ENCODE peak calls at places on chromosomes 2 and 18, in nine cellular contexts. One of them, this sample, is unnamed.
A peak's percentile ranks its signal among the peaks of the same experiment; 100 is the strongest.

GRCh38 chr2:57443985-57444501 is 602.6 kb upstream of the VRK2 start:
- DNase-seq in GM13977: no peak
- DNase-seq in A549: no peak
- DNase-seq in GM04503: peak; percentile 78
- DNase-seq in BJ: peak; percentile 4
- DNase-seq in activated CD8-positive, alpha-beta memory T cell treated with anti-CD3 and anti-CD28 coated beads for 48 hours: no peak
- DNase-seq in NCI-H2081: no peak
- DNase-seq in NCI-H748 treated with DMSO at 0.1 percent for 48 hours: no peak
- DNase-seq in nephron progenitor cell: no peak
- DNase-seq in this sample: no peak

GRCh38 chr2:143259368-143259958 is 130.2 kb downstream of the ARHGAP15 start:
- DNase-seq in GM13977: peak; percentile 7
- DNase-seq in A549: peak; percentile 13
- DNase-seq in GM04503: peak; percentile 10
- DNase-seq in BJ: peak; percentile 18
- DNase-seq in activated CD8-positive, alpha-beta memory T cell treated with anti-CD3 and anti-CD28 coated beads for 48 hours: no peak
- DNase-seq in NCI-H2081: peak; percentile 62
- DNase-seq in NCI-H748 treated with DMSO at 0.1 percent for 48 hours: peak; percentile 30
- DNase-seq in nephron progenitor cell: peak; percentile 52
- DNase-seq in this sample: peak; percentile 37

GRCh38 chr2:84938194-84938879 is 32.6 kb upstream of the KCMF1 start:
- DNase-seq in GM13977: no peak
- DNase-seq in A549: no peak
- DNase-seq in GM04503: no peak
- DNase-seq in BJ: peak; percentile 37
- DNase-seq in activated CD8-positive, alpha-beta memory T cell treated with anti-CD3 and anti-CD28 coated beads for 48 hours: no peak
- DNase-seq in NCI-H2081: no peak
- DNase-seq in NCI-H748 treated with DMSO at 0.1 percent for 48 hours: no peak
- DNase-seq in nephron progenitor cell: no peak
- DNase-seq in this sample: no peak

GRCh38 chr18:45403341-45404049 is 211.8 kb upstream of the SLC14A2 start:
- DNase-seq in GM13977: no peak
- DNase-seq in A549: no peak
- DNase-seq in GM04503: no peak
- DNase-seq in BJ: no peak
- DNase-seq in activated CD8-positive, alpha-beta memory T cell treated with anti-CD3 and anti-CD28 coated beads for 48 hours: no peak
- DNase-seq in NCI-H2081: no peak
- DNase-seq in NCI-H748 treated with DMSO at 0.1 percent for 48 hours: no peak
- DNase-seq in nephron progenitor cell: no peak
- DNase-seq in this sample: no peak

GRCh38 chr18:10842821-10843220 is 306.5 kb downstream of the PIEZO2 start:
- DNase-seq in GM13977: no peak
- DNase-seq in A549: no peak
- DNase-seq in GM04503: no peak
- DNase-seq in BJ: no peak
- DNase-seq in activated CD8-positive, alpha-beta memory T cell treated with anti-CD3 and anti-CD28 coated beads for 48 hours: no peak
- DNase-seq in NCI-H2081: no peak
- DNase-seq in NCI-H748 treated with DMSO at 0.1 percent for 48 hours: no peak
- DNase-seq in nephron progenitor cell: no peak
- DNase-seq in this sample: no peak

GRCh38 chr18:24983566-24983965 is 368.4 kb downstream of the ZNF521 start:
- DNase-seq in GM13977: no peak
- DNase-seq in A549: no peak
- DNase-seq in GM04503: no peak
- DNase-seq in BJ: no peak
- DNase-seq in activated CD8-positive, alpha-beta memory T cell treated with anti-CD3 and anti-CD28 coated beads for 48 hours: no peak
- DNase-seq in NCI-H2081: no peak
- DNase-seq in NCI-H748 treated with DMSO at 0.1 percent for 48 hours: no peak
- DNase-seq in nephron progenitor cell: no peak
- DNase-seq in this sample: no peak

GRCh38 chr2:15968280-15969178 is 28.2 kb downstream of the MYCN start:
- DNase-seq in GM13977: no peak
- DNase-seq in A549: no peak
- DNase-seq in GM04503: no peak
- DNase-seq in BJ: no peak
- DNase-seq in activated CD8-positive, alpha-beta memory T cell treated with anti-CD3 and anti-CD28 coated beads for 48 hours: no peak
- DNase-seq in NCI-H2081: no peak
- DNase-seq in NCI-H748 treated with DMSO at 0.1 percent for 48 hours: no peak
- DNase-seq in nephron progenitor cell: no peak
- DNase-seq in this sample: no peak

GRCh38 chr2:26503238-26503880 is 25.4 kb upstream of the OTOF start:
- DNase-seq in GM13977: peak; percentile 92
- DNase-seq in A549: peak; percentile 99
- DNase-seq in GM04503: no peak
- DNase-seq in BJ: no peak
- DNase-seq in activated CD8-positive, alpha-beta memory T cell treated with anti-CD3 and anti-CD28 coated beads for 48 hours: peak; percentile 77
- DNase-seq in NCI-H2081: peak; percentile 84
- DNase-seq in NCI-H748 treated with DMSO at 0.1 percent for 48 hours: peak; percentile 78
- DNase-seq in nephron progenitor cell: peak; percentile 92
- DNase-seq in this sample: no peak

GRCh38 chr2:209512951-209513350 is 89.1 kb downstream of the MAP2 start:
- DNase-seq in GM13977: no peak
- DNase-seq in A549: no peak
- DNase-seq in GM04503: no peak
- DNase-seq in BJ: no peak
- DNase-seq in activated CD8-positive, alpha-beta memory T cell treated with anti-CD3 and anti-CD28 coated beads for 48 hours: no peak
- DNase-seq in NCI-H2081: no peak
- DNase-seq in NCI-H748 treated with DMSO at 0.1 percent for 48 hours: no peak
- DNase-seq in nephron progenitor cell: no peak
- DNase-seq in this sample: no peak

GRCh38 chr2:156908825-156909224 is 348.7 kb upstream of the GALNT5 start:
- DNase-seq in GM13977: no peak
- DNase-seq in A549: no peak
- DNase-seq in GM04503: peak; percentile 42
- DNase-seq in BJ: peak; percentile 54
- DNase-seq in activated CD8-positive, alpha-beta memory T cell treated with anti-CD3 and anti-CD28 coated beads for 48 hours: no peak
- DNase-seq in NCI-H2081: no peak
- DNase-seq in NCI-H748 treated with DMSO at 0.1 percent for 48 hours: no peak
- DNase-seq in nephron progenitor cell: no peak
- DNase-seq in this sample: peak; percentile 48

GRCh38 chr2:69579561-69579960 is 64.0 kb downstream of the AAK1 start:
- DNase-seq in GM13977: no peak
- DNase-seq in A549: no peak
- DNase-seq in GM04503: no peak
- DNase-seq in BJ: no peak
- DNase-seq in activated CD8-positive, alpha-beta memory T cell treated with anti-CD3 and anti-CD28 coated beads for 48 hours: no peak
- DNase-seq in NCI-H2081: no peak
- DNase-seq in NCI-H748 treated with DMSO at 0.1 percent for 48 hours: no peak
- DNase-seq in nephron progenitor cell: no peak
- DNase-seq in this sample: no peak

GRCh38 chr2:48112911-48113687 is 206.8 kb upstream of the FBXO11 start:
- DNase-seq in GM13977: no peak
- DNase-seq in A549: no peak
- DNase-seq in GM04503: no peak
- DNase-seq in BJ: no peak
- DNase-seq in activated CD8-positive, alpha-beta memory T cell treated with anti-CD3 and anti-CD28 coated beads for 48 hours: no peak
- DNase-seq in NCI-H2081: no peak
- DNase-seq in NCI-H748 treated with DMSO at 0.1 percent for 48 hours: no peak
- DNase-seq in nephron progenitor cell: no peak
- DNase-seq in this sample: peak; percentile 82

GRCh38 chr2:11748861-11749645 is 2.6 kb downstream of the LPIN1 start:
- DNase-seq in GM13977: no peak
- DNase-seq in A549: no peak
- DNase-seq in GM04503: no peak
- DNase-seq in BJ: no peak
- DNase-seq in activated CD8-positive, alpha-beta memory T cell treated with anti-CD3 and anti-CD28 coated beads for 48 hours: no peak
- DNase-seq in NCI-H2081: no peak
- DNase-seq in NCI-H748 treated with DMSO at 0.1 percent for 48 hours: no peak
- DNase-seq in nephron progenitor cell: no peak
- DNase-seq in this sample: no peak

GRCh38 chr2:61151434-61151833 is 10.6 kb upstream of the C2orf74 start:
- DNase-seq in GM13977: no peak
- DNase-seq in A549: no peak
- DNase-seq in GM04503: no peak
- DNase-seq in BJ: no peak
- DNase-seq in activated CD8-positive, alpha-beta memory T cell treated with anti-CD3 and anti-CD28 coated beads for 48 hours: no peak
- DNase-seq in NCI-H2081: no peak
- DNase-seq in NCI-H748 treated with DMSO at 0.1 percent for 48 hours: no peak
- DNase-seq in nephron progenitor cell: no peak
- DNase-seq in this sample: no peak

GRCh38 chr18:63882333-63883141 is 5.0 kb upstream of the SERPINB2 start:
- DNase-seq in GM13977: no peak
- DNase-seq in A549: no peak
- DNase-seq in GM04503: peak; percentile 80
- DNase-seq in BJ: peak; percentile 70
- DNase-seq in activated CD8-positive, alpha-beta memory T cell treated with anti-CD3 and anti-CD28 coated beads for 48 hours: no peak
- DNase-seq in NCI-H2081: no peak
- DNase-seq in NCI-H748 treated with DMSO at 0.1 percent for 48 hours: no peak
- DNase-seq in nephron progenitor cell: no peak
- DNase-seq in this sample: peak; percentile 74

GRCh38 chr2:162053066-162053807 is 20.8 kb downstream of the DPP4 start:
- DNase-seq in GM13977: no peak
- DNase-seq in A549: no peak
- DNase-seq in GM04503: no peak
- DNase-seq in BJ: no peak
- DNase-seq in activated CD8-positive, alpha-beta memory T cell treated with anti-CD3 and anti-CD28 coated beads for 48 hours: no peak
- DNase-seq in NCI-H2081: no peak
- DNase-seq in NCI-H748 treated with DMSO at 0.1 percent for 48 hours: no peak
- DNase-seq in nephron progenitor cell: no peak
- DNase-seq in this sample: no peak

GRCh38 chr2:224736227-224736626 is 20.1 kb upstream of the CCDC195 start:
- DNase-seq in GM13977: no peak
- DNase-seq in A549: no peak
- DNase-seq in GM04503: no peak
- DNase-seq in BJ: no peak
- DNase-seq in activated CD8-positive, alpha-beta memory T cell treated with anti-CD3 and anti-CD28 coated beads for 48 hours: no peak
- DNase-seq in NCI-H2081: no peak
- DNase-seq in NCI-H748 treated with DMSO at 0.1 percent for 48 hours: no peak
- DNase-seq in nephron progenitor cell: no peak
- DNase-seq in this sample: no peak

GRCh38 chr18:43664487-43665008 is 387.3 kb upstream of the SYT4 start:
- DNase-seq in GM13977: no peak
- DNase-seq in A549: no peak
- DNase-seq in GM04503: no peak
- DNase-seq in BJ: no peak
- DNase-seq in activated CD8-positive, alpha-beta memory T cell treated with anti-CD3 and anti-CD28 coated beads for 48 hours: no peak
- DNase-seq in NCI-H2081: no peak
- DNase-seq in NCI-H748 treated with DMSO at 0.1 percent for 48 hours: no peak
- DNase-seq in nephron progenitor cell: no peak
- DNase-seq in this sample: no peak

GRCh38 chr2:189772212-189772611 is 9.6 kb upstream of the OSGEPL1 start:
- DNase-seq in GM13977: no peak
- DNase-seq in A549: no peak
- DNase-seq in GM04503: no peak
- DNase-seq in BJ: no peak
- DNase-seq in activated CD8-positive, alpha-beta memory T cell treated with anti-CD3 and anti-CD28 coated beads for 48 hours: no peak
- DNase-seq in NCI-H2081: no peak
- DNase-seq in NCI-H748 treated with DMSO at 0.1 percent for 48 hours: no peak
- DNase-seq in nephron progenitor cell: no peak
- DNase-seq in this sample: no peak

GRCh38 chr2:139790807-139791206 is 1010.6 kb upstream of the NXPH2 start:
- DNase-seq in GM13977: peak; percentile 7
- DNase-seq in A549: peak; percentile 0
- DNase-seq in GM04503: peak; percentile 0
- DNase-seq in BJ: no peak
- DNase-seq in activated CD8-positive, alpha-beta memory T cell treated with anti-CD3 and anti-CD28 coated beads for 48 hours: no peak
- DNase-seq in NCI-H2081: no peak
- DNase-seq in NCI-H748 treated with DMSO at 0.1 percent for 48 hours: peak; percentile 33
- DNase-seq in nephron progenitor cell: no peak
- DNase-seq in this sample: no peak

GRCh38 chr2:167240671-167241070 is 352.4 kb downstream of the XIRP2 start:
- DNase-seq in GM13977: no peak
- DNase-seq in A549: no peak
- DNase-seq in GM04503: no peak
- DNase-seq in BJ: no peak
- DNase-seq in activated CD8-positive, alpha-beta memory T cell treated with anti-CD3 and anti-CD28 coated beads for 48 hours: no peak
- DNase-seq in NCI-H2081: no peak
- DNase-seq in NCI-H748 treated with DMSO at 0.1 percent for 48 hours: no peak
- DNase-seq in nephron progenitor cell: no peak
- DNase-seq in this sample: no peak

GRCh38 chr18:59691996-59692395 is 5.2 kb downstream of the CCBE1 start:
- DNase-seq in GM13977: no peak
- DNase-seq in A549: no peak
- DNase-seq in GM04503: no peak
- DNase-seq in BJ: no peak
- DNase-seq in activated CD8-positive, alpha-beta memory T cell treated with anti-CD3 and anti-CD28 coated beads for 48 hours: no peak
- DNase-seq in NCI-H2081: no peak
- DNase-seq in NCI-H748 treated with DMSO at 0.1 percent for 48 hours: no peak
- DNase-seq in nephron progenitor cell: no peak
- DNase-seq in this sample: no peak

GRCh38 chr18:61922435-61922834 is 29.6 kb upstream of the RNF152 start:
- DNase-seq in GM13977: no peak
- DNase-seq in A549: no peak
- DNase-seq in GM04503: no peak
- DNase-seq in BJ: no peak
- DNase-seq in activated CD8-positive, alpha-beta memory T cell treated with anti-CD3 and anti-CD28 coated beads for 48 hours: no peak
- DNase-seq in NCI-H2081: no peak
- DNase-seq in NCI-H748 treated with DMSO at 0.1 percent for 48 hours: no peak
- DNase-seq in nephron progenitor cell: no peak
- DNase-seq in this sample: no peak

GRCh38 chr2:40665493-40666232 is 213.8 kb upstream of the SLC8A1 start:
- DNase-seq in GM13977: no peak
- DNase-seq in A549: no peak
- DNase-seq in GM04503: no peak
- DNase-seq in BJ: no peak
- DNase-seq in activated CD8-positive, alpha-beta memory T cell treated with anti-CD3 and anti-CD28 coated beads for 48 hours: no peak
- DNase-seq in NCI-H2081: no peak
- DNase-seq in NCI-H748 treated with DMSO at 0.1 percent for 48 hours: no peak
- DNase-seq in nephron progenitor cell: no peak
- DNase-seq in this sample: no peak

GRCh38 chr2:214107731-214108130 is 303.1 kb upstream of the VWC2L start:
- DNase-seq in GM13977: no peak
- DNase-seq in A549: no peak
- DNase-seq in GM04503: no peak
- DNase-seq in BJ: no peak
- DNase-seq in activated CD8-positive, alpha-beta memory T cell treated with anti-CD3 and anti-CD28 coated beads for 48 hours: no peak
- DNase-seq in NCI-H2081: no peak
- DNase-seq in NCI-H748 treated with DMSO at 0.1 percent for 48 hours: no peak
- DNase-seq in nephron progenitor cell: no peak
- DNase-seq in this sample: no peak

GRCh38 chr2:39058101-39058500 is 62.8 kb downstream of the SOS1 start:
- DNase-seq in GM13977: no peak
- DNase-seq in A549: no peak
- DNase-seq in GM04503: no peak
- DNase-seq in BJ: no peak
- DNase-seq in activated CD8-positive, alpha-beta memory T cell treated with anti-CD3 and anti-CD28 coated beads for 48 hours: no peak
- DNase-seq in NCI-H2081: no peak
- DNase-seq in NCI-H748 treated with DMSO at 0.1 percent for 48 hours: no peak
- DNase-seq in nephron progenitor cell: no peak
- DNase-seq in this sample: no peak

GRCh38 chr2:109393211-109393610 is 220.6 kb downstream of the SEPTIN10 start:
- DNase-seq in GM13977: no peak
- DNase-seq in A549: no peak
- DNase-seq in GM04503: no peak
- DNase-seq in BJ: no peak
- DNase-seq in activated CD8-positive, alpha-beta memory T cell treated with anti-CD3 and anti-CD28 coated beads for 48 hours: no peak
- DNase-seq in NCI-H2081: no peak
- DNase-seq in NCI-H748 treated with DMSO at 0.1 percent for 48 hours: no peak
- DNase-seq in nephron progenitor cell: no peak
- DNase-seq in this sample: no peak

GRCh38 chr2:46383784-46384456 is 86.7 kb downstream of the EPAS1 start:
- DNase-seq in GM13977: no peak
- DNase-seq in A549: no peak
- DNase-seq in GM04503: no peak
- DNase-seq in BJ: no peak
- DNase-seq in activated CD8-positive, alpha-beta memory T cell treated with anti-CD3 and anti-CD28 coated beads for 48 hours: no peak
- DNase-seq in NCI-H2081: no peak
- DNase-seq in NCI-H748 treated with DMSO at 0.1 percent for 48 hours: no peak
- DNase-seq in nephron progenitor cell: no peak
- DNase-seq in this sample: no peak

GRCh38 chr2:85133751-85134254 is 611 bp downstream of the TCF7L1 start:
- DNase-seq in GM13977: peak; percentile 73
- DNase-seq in A549: peak; percentile 75
- DNase-seq in GM04503: no peak
- DNase-seq in BJ: no peak
- DNase-seq in activated CD8-positive, alpha-beta memory T cell treated with anti-CD3 and anti-CD28 coated beads for 48 hours: no peak
- DNase-seq in NCI-H2081: no peak
- DNase-seq in NCI-H748 treated with DMSO at 0.1 percent for 48 hours: no peak
- DNase-seq in nephron progenitor cell: peak; percentile 62
- DNase-seq in this sample: no peak

GRCh38 chr2:203626952-203627681 is 79.3 kb upstream of the CD28 start:
- DNase-seq in GM13977: no peak
- DNase-seq in A549: no peak
- DNase-seq in GM04503: peak; percentile 95
- DNase-seq in BJ: peak; percentile 82
- DNase-seq in activated CD8-positive, alpha-beta memory T cell treated with anti-CD3 and anti-CD28 coated beads for 48 hours: no peak
- DNase-seq in NCI-H2081: no peak
- DNase-seq in NCI-H748 treated with DMSO at 0.1 percent for 48 hours: no peak
- DNase-seq in nephron progenitor cell: no peak
- DNase-seq in this sample: peak; percentile 81

GRCh38 chr2:211175956-211176355 is 619.6 kb downstream of the CPS1 start:
- DNase-seq in GM13977: no peak
- DNase-seq in A549: no peak
- DNase-seq in GM04503: no peak
- DNase-seq in BJ: no peak
- DNase-seq in activated CD8-positive, alpha-beta memory T cell treated with anti-CD3 and anti-CD28 coated beads for 48 hours: no peak
- DNase-seq in NCI-H2081: no peak
- DNase-seq in NCI-H748 treated with DMSO at 0.1 percent for 48 hours: no peak
- DNase-seq in nephron progenitor cell: no peak
- DNase-seq in this sample: no peak